ENCODE peak calls at places on chromosomes 1 and 21, in five cellular contexts. P, Q, X, W and B are unnamed samples.

GRCh38 chr1:242828199-242828598 is 303.7 kb upstream of the PLD5 start:
- DNase-seq in P (no peak), Q (no peak), X (no peak), W (no peak), B (no peak)

GRCh38 chr1:93446837-93447451 is 974 bp upstream of the FNBP1L start:
- DNase-seq in P (no peak), Q (peak; percentile 91), X (no peak), W (no peak), B (no peak)

GRCh38 chr1:3111616-3112021 is 42.6 kb downstream of the PRDM16 start:
- DNase-seq in P (no peak), Q (no peak), X (no peak), W (no peak), B (no peak)

GRCh38 chr1:89980605-89981004 is 14.3 kb upstream of the ZNF326 start:
- DNase-seq in P (no peak), Q (peak; percentile 39), X (no peak), W (no peak), B (no peak)

GRCh38 chr1:25055961-25056360 is 125.9 kb upstream of the RUNX3 start:
- DNase-seq in P (no peak), Q (no peak), X (no peak), W (no peak), B (no peak)

GRCh38 chr1:245448858-245449534 is 294.2 kb downstream of the KIF26B start:
- DNase-seq in P (no peak), Q (no peak), X (no peak), W (no peak), B (no peak)

GRCh38 chr21:37294674-37295073 is 27.5 kb upstream of the VPS26C start:
- DNase-seq in P (no peak), Q (no peak), X (no peak), W (peak; percentile 24), B (no peak)

GRCh38 chr1:227864882-227865281 is 49.4 kb downstream of the PRSS38 start:
- DNase-seq in P (no peak), Q (no peak), X (no peak), W (no peak), B (no peak)

GRCh38 chr1:17632541-17633193 is 93.2 kb downstream of the ARHGEF10L start:
- DNase-seq in P (no peak), Q (peak; percentile 81), X (no peak), W (no peak), B (no peak)

GRCh38 chr1:172351347-172351746 is 69.1 kb upstream of the C1orf105 start:
- DNase-seq in P (no peak), Q (no peak), X (no peak), W (no peak), B (no peak)

GRCh38 chr1:158126425-158126824 is 54.3 kb upstream of the CD1D start:
- DNase-seq in P (no peak), Q (no peak), X (no peak), W (no peak), B (no peak)

GRCh38 chr1:198563578-198563977 is 23.1 kb upstream of the ATP6V1G3 start:
- DNase-seq in P (no peak), Q (peak; percentile 37), X (no peak), W (no peak), B (no peak)

GRCh38 chr1:226804907-226805759 is 65.3 kb upstream of the PSEN2 start:
- DNase-seq in P (no peak), Q (no peak), X (no peak), W (no peak), B (no peak)

GRCh38 chr21:38170283-38170682 is 86.5 kb upstream of the KCNJ15 start:
- DNase-seq in P (no peak), Q (peak; percentile 43), X (no peak), W (peak; percentile 56), B (no peak)

GRCh38 chr1:203593723-203594122 is 32.9 kb upstream of the ATP2B4 start:
- DNase-seq in P (peak; percentile 32), Q (peak; percentile 62), X (peak; percentile 81), W (no peak), B (peak; percentile 51)

GRCh38 chr1:116316373-116316772 is 56.7 kb upstream of the ATP1A1 start:
- DNase-seq in P (no peak), Q (no peak), X (no peak), W (no peak), B (no peak)

GRCh38 chr1:93448983-93449805 is 1.3 kb downstream of the FNBP1L start:
- DNase-seq in P (peak; percentile 40), Q (peak; percentile 60), X (peak; percentile 79), W (peak; percentile 28), B (no peak)

GRCh38 chr1:245856944-245857531 is 650.0 kb downstream of the SMYD3 start:
- DNase-seq in P (no peak), Q (peak; percentile 75), X (no peak), W (no peak), B (no peak)

GRCh38 chr1:208681878-208682663 is 437.9 kb upstream of the PLXNA2 start:
- DNase-seq in P (no peak), Q (no peak), X (no peak), W (no peak), B (no peak)

GRCh38 chr1:223708001-223708359 is 4.4 kb upstream of the CAPN2 start:
- DNase-seq in P (no peak), Q (no peak), X (no peak), W (no peak), B (no peak)

GRCh38 chr1:223710179-223711133 is 1.9 kb upstream of the CAPN2 start:
- DNase-seq in P (no peak), Q (no peak), X (no peak), W (no peak), B (no peak)

GRCh38 chr1:223711173-223711572 is 1.2 kb upstream of the CAPN2 start:
- DNase-seq in P (no peak), Q (peak; percentile 50), X (no peak), W (no peak), B (no peak)

GRCh38 chr1:223708651-223709268 is 3.6 kb upstream of the CAPN2 start:
- DNase-seq in P (no peak), Q (no peak), X (no peak), W (peak; percentile 24), B (no peak)

DNA sequence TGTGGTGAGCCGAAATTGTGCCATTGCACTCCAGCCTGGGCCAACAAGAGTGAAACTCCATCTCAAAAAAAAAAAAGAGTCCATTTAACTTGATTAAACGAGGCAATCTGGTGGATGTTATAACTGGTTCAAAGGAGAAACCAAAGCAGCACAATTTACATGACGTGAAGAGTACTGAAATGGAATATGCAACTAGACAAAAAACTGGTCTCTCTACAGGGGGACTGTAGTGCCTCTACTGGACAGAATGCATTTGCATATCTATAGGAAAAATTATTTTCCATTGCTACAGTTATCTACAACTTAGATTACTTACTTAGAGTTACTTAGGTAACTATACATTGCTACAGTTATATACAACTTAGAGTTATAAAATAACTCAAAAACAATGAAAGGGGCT is 2.7 kb upstream of the CAPN2 start:
- DNase-seq in P (no peak), Q (no peak), X (no peak), W (no peak), B (no peak)
- TF ChIP-seq CTCF in P (no peak), Q (peak; percentile 37), X (no peak), W (no peak), B (no peak)

GRCh38 chr1:52746189-52746588 is 19.9 kb downstream of the ZYG11B start:
- DNase-seq in P (no peak), Q (no peak), X (no peak), W (no peak), B (no peak)

GRCh38 chr1:52747450-52747849 is 21.2 kb downstream of the ZYG11B start:
- DNase-seq in P (no peak), Q (no peak), X (no peak), W (no peak), B (no peak)

GRCh38 chr1:52752427-52752826 is 26.2 kb downstream of the ZYG11B start:
- DNase-seq in P (no peak), Q (no peak), X (no peak), W (no peak), B (no peak)

GRCh38 chr1:52751589-52752306 is 25.5 kb downstream of the ZYG11B start:
- DNase-seq in P (no peak), Q (no peak), X (no peak), W (no peak), B (no peak)

GRCh38 chr1:52748119-52748518 is 21.9 kb downstream of the ZYG11B start:
- DNase-seq in P (no peak), Q (no peak), X (no peak), W (no peak), B (no peak)
- TF ChIP-seq CTCF in P (no peak), Q (peak; percentile 32), X (no peak), W (peak; percentile 16), B (no peak)

DNA sequence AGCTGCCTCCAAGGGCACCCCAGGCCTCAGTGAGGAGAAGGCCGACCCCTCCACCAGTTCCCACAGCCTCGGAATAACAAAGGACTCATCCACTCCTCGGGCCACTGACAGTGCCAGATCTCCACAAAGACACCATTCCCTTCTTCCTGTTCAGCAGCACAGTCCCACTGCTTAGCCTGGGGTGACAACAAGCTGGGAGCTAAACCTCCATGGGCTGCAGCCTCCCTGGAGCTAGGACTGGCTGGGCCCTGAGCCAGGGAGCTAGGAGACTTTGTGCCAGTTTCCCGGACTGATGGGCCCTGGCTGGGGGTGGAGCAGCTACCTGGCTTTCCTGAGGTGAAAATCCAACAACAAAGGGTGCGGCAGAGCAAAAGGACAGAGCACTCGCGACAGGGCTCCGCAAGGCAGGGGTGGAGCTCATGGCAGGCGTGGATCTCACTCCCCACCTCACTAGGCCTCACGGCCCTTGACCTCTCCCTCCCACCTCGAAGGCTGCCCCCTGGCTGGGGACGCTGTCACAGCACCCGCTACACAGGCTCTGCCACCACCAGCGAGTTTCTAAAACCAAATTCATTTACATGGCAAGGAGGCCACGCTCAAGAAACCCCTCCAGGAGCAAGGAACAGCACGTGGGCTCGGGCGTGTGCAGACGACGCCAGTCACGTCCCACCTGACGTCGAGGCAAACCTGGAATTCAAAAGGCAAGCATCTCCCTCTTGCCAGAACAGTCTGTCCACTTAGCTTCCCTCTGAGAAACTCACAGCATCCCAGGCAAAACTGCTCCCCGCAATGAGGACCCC is 13.8 kb downstream of the SLC35E2B start:
- DNase-seq in P (peak; percentile 74), Q (no peak), X (peak; percentile 57), W (peak; percentile 73), B (peak; percentile 80)
- TF ChIP-seq CTCF in P (peak; percentile 64), Q (peak; percentile 31), X (no peak), W (peak; percentile 39), B (peak; percentile 55)

GRCh38 chr1:177646757-177647730 is 322.8 kb downstream of the SEC16B start:
- DNase-seq in P (no peak), Q (no peak), X (no peak), W (no peak), B (no peak)
- TF ChIP-seq CTCF in P (no peak), Q (no peak), X (no peak), W (no peak), B (no peak)